ENCODE peak calls at places on chromosomes 7 and 10, in ten cellular contexts. T is heart left ventricle, K is epithelial cell of esophagus, Y is GM12865, L is HCT116, H is cardiac muscle cell, P is glutamatergic neuron, M is heart right ventricle, D is GM10248, S is cardiac fibroblast. E is an unnamed sample.

GRCh38 chr10:78462728-78463228 is 429.1 kb downstream of the RPS24 start:
- DNase-seq in T (no peak), K (no peak), Y (no peak), L (no peak), H (no peak), P (no peak), M (no peak), D (no peak), S (no peak), E (no peak)

GRCh38 chr7:26550492-26550891 is 258.8 kb downstream of the SNX10 start:
- DNase-seq in T (no peak), K (no peak), Y (no peak), L (no peak), H (no peak), P (no peak), M (no peak), D (no peak), S (no peak), E (no peak)

GRCh38 chr10:132395704-132396494 is 1.1 kb upstream of the PWWP2B start:
- DNase-seq in T (peak), K (no peak), Y (no peak), L (no peak), H (peak), P (peak), M (peak), D (no peak), S (peak), E (no peak)

GRCh38 chr10:112307631-112308502 is 24.7 kb downstream of the TECTB start:
- DNase-seq in T (peak), K (peak), Y (peak), L (peak), H (peak), P (peak), M (no peak), D (peak), S (peak), E (peak)

GRCh38 chr10:56522166-56522565 is 161.1 kb upstream of the ZWINT start:
- DNase-seq in T (no peak), K (no peak), Y (no peak), L (no peak), H (no peak), P (no peak), M (no peak), D (no peak), S (no peak), E (no peak)

GRCh38 chr10:49488056-49488455 is 50.9 kb downstream of the ERCC6 start:
- DNase-seq in T (no peak), K (no peak), Y (no peak), L (no peak), H (no peak), P (no peak), M (no peak), D (no peak), S (no peak), E (no peak)

GRCh38 chr7:38625866-38626265 is 5.3 kb downstream of the AMPH start:
- DNase-seq in T (no peak), K (no peak), Y (no peak), L (no peak), H (no peak), P (no peak), M (no peak), D (no peak), S (no peak), E (no peak)

GRCh38 chr7:107622429-107622828 is 38.2 kb upstream of the SLC26A4 start:
- DNase-seq in T (no peak), K (peak), Y (no peak), L (no peak), H (no peak), P (no peak), M (no peak), D (no peak), S (peak), E (no peak)

GRCh38 chr10:12048547-12048946 is 5.9 kb upstream of the UPF2 start:
- DNase-seq in T (no peak), K (no peak), Y (peak), L (no peak), H (no peak), P (no peak), M (no peak), D (peak), S (no peak), E (peak)

GRCh38 chr10:87590705-87591588 is 68.7 kb upstream of the PAPSS2 start:
- DNase-seq in T (no peak), K (no peak), Y (no peak), L (no peak), H (no peak), P (no peak), M (no peak), D (no peak), S (no peak), E (no peak)

GRCh38 chr10:107749235-107749634 is 584.7 kb upstream of the SORCS1 start:
- DNase-seq in T (no peak), K (no peak), Y (no peak), L (no peak), H (no peak), P (no peak), M (no peak), D (no peak), S (no peak), E (no peak)

GRCh38 chr7:148687555-148687954 is 11.1 kb upstream of the CUL1 start:
- DNase-seq in T (no peak), K (no peak), Y (no peak), L (no peak), H (no peak), P (no peak), M (no peak), D (no peak), S (peak), E (no peak)

GRCh38 chr7:13105209-13105608 is 417.8 kb downstream of the ARL4A start:
- DNase-seq in T (no peak), K (no peak), Y (no peak), L (no peak), H (no peak), P (no peak), M (no peak), D (no peak), S (no peak), E (no peak)

GRCh38 chr7:155356323-155357105 is 58.8 kb downstream of the INSIG1 start:
- DNase-seq in T (no peak), K (peak), Y (no peak), L (peak), H (peak), P (peak), M (no peak), D (no peak), S (no peak), E (no peak)

GRCh38 chr7:104149822-104150221 is 58.0 kb downstream of the ORC5 start:
- DNase-seq in T (no peak), K (no peak), Y (no peak), L (no peak), H (no peak), P (no peak), M (no peak), D (no peak), S (no peak), E (no peak)

GRCh38 chr7:45077579-45077978 is 11.2 kb downstream of the NACAD start:
- DNase-seq in T (no peak), K (no peak), Y (no peak), L (no peak), H (no peak), P (no peak), M (no peak), D (no peak), S (no peak), E (no peak)

GRCh38 chr10:28858641-28859040 is 181.3 kb downstream of the BAMBI start:
- DNase-seq in T (no peak), K (no peak), Y (no peak), L (no peak), H (peak), P (no peak), M (no peak), D (no peak), S (no peak), E (no peak)

GRCh38 chr7:134755422-134756022 is 23.9 kb upstream of the CALD1 start:
- DNase-seq in T (no peak), K (peak), Y (peak), L (no peak), H (peak), P (peak), M (peak), D (no peak), S (peak), E (no peak)

GRCh38 chr10:92993671-92994304 is 66.8 kb upstream of the CYP26C1 start:
- DNase-seq in T (no peak), K (no peak), Y (no peak), L (no peak), H (no peak), P (peak), M (no peak), D (no peak), S (no peak), E (no peak)

GRCh38 chr10:101031796-101032636 is 982 bp downstream of the SFXN3 start:
- DNase-seq in T (peak), K (peak), Y (peak), L (no peak), H (peak), P (peak), M (peak), D (peak), S (peak), E (peak)

GRCh38 chr7:44636926-44637325 is 30.5 kb downstream of the OGDH start:
- DNase-seq in T (no peak), K (no peak), Y (no peak), L (no peak), H (no peak), P (no peak), M (no peak), D (no peak), S (no peak), E (no peak)

GRCh38 chr10:5047912-5048628 is 44.4 kb upstream of the AKR1C2 start:
- DNase-seq in T (no peak), K (peak), Y (no peak), L (no peak), H (no peak), P (no peak), M (no peak), D (no peak), S (peak), E (no peak)

GRCh38 chr7:90968871-90969270 is 295.4 kb upstream of the FZD1 start:
- DNase-seq in T (no peak), K (no peak), Y (no peak), L (no peak), H (no peak), P (no peak), M (no peak), D (no peak), S (no peak), E (no peak)

GRCh38 chr10:17820943-17821342 is 11.8 kb downstream of the MRC1 start:
- DNase-seq in T (no peak), K (no peak), Y (no peak), L (no peak), H (no peak), P (no peak), M (no peak), D (no peak), S (no peak), E (no peak)

GRCh38 chr10:61438141-61438984 is 14.8 kb downstream of the TMEM26 start:
- DNase-seq in T (no peak), K (no peak), Y (no peak), L (no peak), H (no peak), P (no peak), M (no peak), D (no peak), S (peak), E (no peak)

GRCh38 chr7:35253182-35253679 is 669 bp downstream of the TBX20 start:
- DNase-seq in T (no peak), K (no peak), Y (no peak), L (no peak), H (no peak), P (peak), M (no peak), D (no peak), S (peak), E (peak)

GRCh38 chr7:130943336-130943901 is 209.4 kb upstream of the KLF14 start:
- DNase-seq in T (no peak), K (peak), Y (no peak), L (no peak), H (no peak), P (no peak), M (no peak), D (no peak), S (peak), E (no peak)

GRCh38 chr7:98281757-98282652 is 519 bp downstream of the BRI3 start:
- DNase-seq in T (peak), K (no peak), Y (peak), L (no peak), H (no peak), P (no peak), M (no peak), D (no peak), S (no peak), E (no peak)

GRCh38 chr10:133042061-133042460 is 45.7 kb upstream of the ADGRA1 start:
- DNase-seq in T (no peak), K (no peak), Y (no peak), L (no peak), H (no peak), P (no peak), M (no peak), D (no peak), S (no peak), E (no peak)

GRCh38 chr7:130187360-130187759 is 17.8 kb downstream of the TMEM209 start:
- DNase-seq in T (no peak), K (no peak), Y (no peak), L (no peak), H (no peak), P (no peak), M (no peak), D (no peak), S (no peak), E (no peak)

GRCh38 chr7:25391295-25391861 is 163.1 kb upstream of the NPVF start:
- DNase-seq in T (no peak), K (peak), Y (no peak), L (peak), H (peak), P (no peak), M (no peak), D (no peak), S (peak), E (peak)

GRCh38 chr10:114714281-114714741 is 56.2 kb upstream of the ABLIM1 start:
- DNase-seq in T (peak), K (peak), Y (no peak), L (no peak), H (peak), P (no peak), M (no peak), D (no peak), S (peak), E (no peak)

GRCh38 chr10:80971461-80971860 is 433.8 kb downstream of the SH2D4B start:
- DNase-seq in T (no peak), K (no peak), Y (no peak), L (no peak), H (no peak), P (no peak), M (no peak), D (no peak), S (no peak), E (no peak)

GRCh38 chr10:102781089-102781920 is 37.6 kb downstream of the WBP1L start:
- DNase-seq in T (no peak), K (no peak), Y (no peak), L (no peak), H (peak), P (no peak), M (no peak), D (no peak), S (no peak), E (no peak)

GRCh38 chr10:60390224-60390626 is 550 bp upstream of the ANK3 start:
- DNase-seq in T (no peak), K (no peak), Y (no peak), L (no peak), H (no peak), P (no peak), M (no peak), D (no peak), S (peak), E (no peak)

GRCh38 chr7:5827755-5828154 is 46.3 kb upstream of the RNF216 start:
- DNase-seq in T (no peak), K (peak), Y (peak), L (peak), H (peak), P (peak), M (no peak), D (peak), S (peak), E (peak)
- TF ChIP-seq CTCF in T (no peak), K (peak), Y (peak), L (peak), H (peak), P (peak), M (peak), D (peak), S (peak), E (peak)

GRCh38 chr7:42155836-42156540 is 81.0 kb downstream of the GLI3 start:
- DNase-seq in T (no peak), K (peak), Y (no peak), L (no peak), H (no peak), P (no peak), M (no peak), D (no peak), S (peak), E (no peak)

GRCh38 chr7:42159150-42159549 is 77.9 kb downstream of the GLI3 start:
- DNase-seq in T (no peak), K (no peak), Y (no peak), L (no peak), H (no peak), P (no peak), M (no peak), D (no peak), S (no peak), E (no peak)

GRCh38 chr7:42154168-42154567 is 82.8 kb downstream of the GLI3 start:
- DNase-seq in T (no peak), K (no peak), Y (no peak), L (no peak), H (no peak), P (no peak), M (no peak), D (no peak), S (no peak), E (no peak)

GRCh38 chr7:42156541-42156865 is 80.5 kb downstream of the GLI3 start:
- DNase-seq in T (no peak), K (no peak), Y (no peak), L (no peak), H (no peak), P (no peak), M (no peak), D (no peak), S (no peak), E (no peak)

DNA sequence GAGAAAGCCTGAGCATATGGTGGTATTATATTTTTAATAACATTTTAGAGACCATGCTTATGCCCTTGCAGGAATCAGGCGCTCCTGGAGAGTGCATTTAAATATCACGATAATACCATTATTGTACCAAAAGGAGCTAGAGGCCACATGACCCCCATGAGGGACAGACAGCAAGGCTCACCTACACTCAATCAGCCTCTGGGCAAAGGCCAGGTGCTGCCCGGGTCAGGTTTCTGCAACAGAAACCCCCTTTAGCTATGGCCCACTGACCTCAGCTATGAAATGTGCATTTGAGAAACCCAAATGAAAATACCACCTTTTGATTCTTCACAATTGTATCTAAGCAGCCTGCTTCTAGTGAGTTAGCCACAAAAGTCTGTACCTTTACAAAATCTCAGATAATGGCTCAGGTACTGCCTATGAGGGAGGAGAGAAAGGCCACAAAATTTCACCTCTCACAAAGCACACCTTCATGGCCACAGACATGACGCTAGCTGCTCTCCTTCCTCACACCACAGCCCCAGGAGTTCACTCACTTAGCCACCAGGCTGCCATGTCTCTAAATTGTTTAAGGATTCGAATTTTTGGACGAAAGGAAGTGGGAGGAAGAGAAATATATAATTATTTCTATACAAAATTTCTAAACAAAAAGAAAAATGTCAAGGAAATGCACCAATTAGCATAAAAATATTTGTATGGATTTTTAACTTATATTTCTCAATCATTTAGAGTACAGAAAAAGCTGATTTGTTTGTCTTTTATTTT is 79.9 kb downstream of the GLI3 start:
- DNase-seq in T (no peak), K (no peak), Y (no peak), L (no peak), H (no peak), P (no peak), M (no peak), D (no peak), S (no peak), E (no peak)
- TF ChIP-seq CTCF in T (no peak), K (no peak), Y (no peak), L (no peak), H (no peak), P (no peak), M (no peak), D (no peak), S (no peak), E (no peak)

GRCh38 chr10:71835671-71836593 is 15.1 kb downstream of the PSAP start:
- DNase-seq in T (peak), K (no peak), Y (peak), L (no peak), H (peak), P (peak), M (peak), D (peak), S (peak), E (peak)

GRCh38 chr10:71836594-71836970 is 14.5 kb downstream of the PSAP start:
- DNase-seq in T (peak), K (no peak), Y (peak), L (no peak), H (no peak), P (no peak), M (no peak), D (no peak), S (peak), E (no peak)

GRCh38 chr10:71838264-71839211 is 12.5 kb downstream of the PSAP start:
- DNase-seq in T (no peak), K (peak), Y (no peak), L (no peak), H (no peak), P (no peak), M (no peak), D (no peak), S (peak), E (no peak)

GRCh38 chr10:71834343-71834674 is 16.7 kb downstream of the PSAP start:
- DNase-seq in T (peak), K (no peak), Y (no peak), L (no peak), H (no peak), P (no peak), M (no peak), D (no peak), S (no peak), E (no peak)

GRCh38 chr10:71837085-71837827 is 13.8 kb downstream of the PSAP start:
- DNase-seq in T (peak), K (no peak), Y (peak), L (no peak), H (peak), P (peak), M (no peak), D (no peak), S (no peak), E (no peak)
- TF ChIP-seq CTCF in T (peak), K (peak), Y (peak), L (peak), H (peak), P (peak), M (peak), D (peak), S (peak), E (peak)

DNA sequence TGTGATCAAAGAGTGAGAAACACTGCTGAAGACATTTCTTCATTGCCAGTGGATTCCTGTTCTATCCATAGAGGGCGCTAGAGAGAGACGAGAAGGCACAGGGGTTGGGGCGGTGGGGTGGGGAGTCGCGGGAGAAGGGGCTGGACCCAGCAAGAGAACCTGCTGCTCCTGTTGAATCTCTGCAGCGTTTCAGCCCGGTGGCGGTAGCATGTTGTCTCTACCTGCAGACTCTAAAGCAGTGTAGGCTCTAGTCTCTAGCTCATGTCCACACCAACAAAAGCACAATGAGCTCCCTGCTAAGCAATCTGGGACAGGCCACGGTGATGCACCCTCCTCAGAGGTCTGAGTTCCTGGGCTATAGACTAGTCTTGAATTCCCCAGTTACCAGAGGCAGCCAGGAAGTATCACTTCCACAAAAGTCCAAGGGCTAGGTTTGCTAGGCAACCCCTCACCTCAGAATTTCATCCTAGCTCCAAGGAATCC is 167.7 kb downstream of the DGKB start:
- DNase-seq in T (no peak), K (no peak), Y (no peak), L (no peak), H (peak), P (peak), M (no peak), D (no peak), S (no peak), E (no peak)
- TF ChIP-seq CTCF in T (peak), K (peak), Y (no peak), L (peak), H (peak), P (peak), M (peak), D (no peak), S (peak), E (no peak)

DNA sequence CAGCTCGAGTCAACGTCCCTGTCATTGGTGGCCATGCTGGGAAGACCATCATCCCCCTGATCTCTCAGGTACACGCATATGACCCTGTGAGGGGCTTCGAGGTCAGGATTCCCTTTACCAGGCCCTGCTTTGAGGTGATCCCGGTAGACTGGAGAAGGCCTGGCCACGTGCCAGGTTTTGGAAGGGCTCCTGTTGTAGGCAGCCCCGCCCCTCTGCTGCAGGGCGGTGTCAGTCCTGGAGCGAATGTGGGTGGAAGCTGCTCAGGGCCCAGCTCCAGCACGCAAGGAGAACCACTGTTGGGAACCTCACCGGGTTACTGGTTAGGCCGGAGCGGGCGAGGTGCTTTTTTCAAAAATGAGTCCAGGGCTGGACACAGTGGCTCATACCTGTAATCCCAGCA is 15.6 kb downstream of the MDH2 start:
- DNase-seq in T (peak), K (peak), Y (no peak), L (no peak), H (peak), P (no peak), M (peak), D (peak), S (no peak), E (no peak)
- TF ChIP-seq CTCF in T (no peak), K (no peak), Y (no peak), L (no peak), H (no peak), P (no peak), M (no peak), D (no peak), S (no peak), E (no peak)